ENCODE peak calls at places on chromosomes 6 and 20, in eight cellular contexts. I is activated naive CD4-positive, alpha-beta T cell treated with anti-CD3 and anti-CD28 coated beads, Interleukin-2, amount 10 ng/mL, durations not matched to agents 7 days and 5 days; K is erythroblast; C is tibial artery; N is Peyer's patch; G is Caki2; F is AG08395; V is NCI-H1105 treated with DMSO at 0.1 percent for 48 hours. Y is an unnamed sample.

GRCh38 chr6:108535079-108535742 is 25.5 kb upstream of the FOXO3 start:
- DNase-seq in K (no peak), G (no peak), I (no peak), V (no peak), F (no peak), N (no peak), C (no peak), Y (no peak)

GRCh38 chr20:5497556-5497955 is 180.8 kb upstream of the PROKR2 start:
- DNase-seq in C (no peak), G (no peak), F (no peak), N (no peak), K (no peak), I (no peak), V (no peak), Y (no peak)

GRCh38 chr6:90286884-90287488 is 9.7 kb downstream of the BACH2 start:
- DNase-seq in N (peak; percentile 76), V (peak; percentile 57), K (peak; percentile 67), C (no peak), I (peak; percentile 76), G (peak; percentile 58), F (no peak), Y (no peak)

GRCh38 chr6:6218246-6219085 is 102.0 kb downstream of the F13A1 start:
- DNase-seq in K (no peak), I (no peak), G (peak; percentile 56), V (no peak), N (no peak), F (peak; percentile 82), C (no peak), Y (no peak)

GRCh38 chr20:23150304-23151007 is 64.3 kb upstream of the CD93 start:
- DNase-seq in N (peak; percentile 36), I (no peak), F (no peak), K (no peak), V (no peak), G (no peak), C (no peak), Y (no peak)

GRCh38 chr20:9179193-9179802 is 110.4 kb downstream of the PLCB4 start:
- DNase-seq in N (no peak), V (no peak), F (peak; percentile 28), K (no peak), G (peak; percentile 34), C (no peak), I (no peak), Y (no peak)

GRCh38 chr20:10419550-10420133 is 14.4 kb downstream of the MKKS start:
- DNase-seq in C (no peak), G (peak; percentile 47), I (no peak), F (no peak), V (no peak), K (no peak), N (no peak), Y (no peak)

GRCh38 chr6:24330137-24330732 is 27.6 kb downstream of the DCDC2 start:
- DNase-seq in V (no peak), F (no peak), K (no peak), C (no peak), I (no peak), G (peak; percentile 47), N (no peak), Y (no peak)

GRCh38 chr6:95017922-95018321 is 559.4 kb upstream of the MANEA start:
- DNase-seq in V (no peak), N (no peak), C (no peak), K (no peak), I (no peak), F (no peak), G (no peak), Y (no peak)

GRCh38 chr20:64238115-64238825 is 17.3 kb upstream of the PCMTD2 start:
- DNase-seq in I (no peak), V (no peak), N (no peak), K (no peak), G (no peak), C (no peak), F (no peak), Y (no peak)

GRCh38 chr6:7154341-7155139 is 46.8 kb downstream of the RREB1 start:
- DNase-seq in C (no peak), I (no peak), V (no peak), N (no peak), F (no peak), K (no peak), G (no peak), Y (no peak)

GRCh38 chr20:62980970-62981369 is 25.8 kb downstream of the BHLHE23 start:
- DNase-seq in V (peak; percentile 72), C (no peak), K (no peak), G (no peak), F (peak; percentile 31), N (no peak), I (peak; percentile 82), Y (peak; percentile 74)

GRCh38 chr6:160831751-160832150 is 129.7 kb downstream of the PLG start:
- DNase-seq in K (no peak), V (no peak), I (no peak), N (no peak), F (no peak), C (no peak), G (no peak), Y (no peak)

GRCh38 chr6:18307006-18307405 is 42.7 kb upstream of the DEK start:
- DNase-seq in I (no peak), K (no peak), C (no peak), N (no peak), G (peak; percentile 41), V (no peak), F (peak; percentile 58), Y (no peak)

Y was measured in DMS79.